ENCODE peak calls at places on chromosomes 6 and 20, in five cellular contexts. Q is uterus, L is esophagus muscularis mucosa, O is upper lobe of left lung, R is esophagus squamous epithelium. B is an unnamed sample.

GRCh38 chr6:55557176-55557575 is 21.8 kb downstream of the HMGCLL1 start:
- DNase-seq in Q (no peak), L (no peak), O (no peak), R (no peak), B (no peak)

GRCh38 chr20:62900052-62900691 is 26.1 kb downstream of the DIDO1 start:
- DNase-seq in Q (peak), L (no peak), O (peak), R (no peak), B (peak)

GRCh38 chr20:46009847-46010246 is 1.1 kb downstream of the MMP9 start:
- DNase-seq in Q (no peak), L (no peak), O (no peak), R (no peak), B (no peak)

GRCh38 chr6:128139519-128139918 is 238.7 kb upstream of the THEMIS start:
- DNase-seq in Q (no peak), L (no peak), O (no peak), R (no peak), B (no peak)

GRCh38 chr6:148892247-148892646 is 145.4 kb downstream of the UST start:
- DNase-seq in Q (no peak), L (no peak), O (no peak), R (no peak), B (no peak)

GRCh38 chr20:62484478-62484877 is 8.7 kb upstream of the GATA5 start:
- DNase-seq in Q (no peak), L (no peak), O (no peak), R (no peak), B (no peak)

GRCh38 chr20:62980970-62981369 is 25.8 kb downstream of the BHLHE23 start:
- DNase-seq in Q (no peak), L (no peak), O (no peak), R (no peak), B (no peak)

GRCh38 chr20:45781391-45781931 is 10.2 kb downstream of the WFDC3 start:
- DNase-seq in Q (no peak), L (no peak), O (peak), R (no peak), B (no peak)

GRCh38 chr6:44505751-44506150 is 118.2 kb downstream of the CDC5L start:
- DNase-seq in Q (no peak), L (no peak), O (no peak), R (no peak), B (peak)

GRCh38 chr6:139686308-139686707 is 311.9 kb upstream of the CITED2 start:
- DNase-seq in Q (peak), L (no peak), O (no peak), R (no peak), B (peak)

GRCh38 chr20:32231847-32232246 is 24.2 kb downstream of the POFUT1 start:
- DNase-seq in Q (no peak), L (no peak), O (no peak), R (no peak), B (no peak)

GRCh38 chr20:63966172-63966943 is 3.4 kb downstream of the ZNF512B start:
- DNase-seq in Q (no peak), L (no peak), O (no peak), R (no peak), B (no peak)

GRCh38 chr6:9360881-9361280 is 925.5 kb upstream of the SLC35B3 start:
- DNase-seq in Q (no peak), L (no peak), O (no peak), R (no peak), B (no peak)

GRCh38 chr6:170110201-170111140 is 180.4 kb downstream of the DLL1 start:
- DNase-seq in Q (no peak), L (no peak), O (peak), R (no peak), B (no peak)

GRCh38 chr6:71482742-71483141 is 194.1 kb downstream of the OGFRL1 start:
- DNase-seq in Q (no peak), L (no peak), O (no peak), R (no peak), B (no peak)

GRCh38 chr6:154579046-154579823 is 68.8 kb upstream of the CNKSR3 start:
- DNase-seq in Q (peak), L (peak), O (no peak), R (no peak), B (peak)

GRCh38 chr6:159098636-159099106 is 53.9 kb upstream of the TAGAP start:
- DNase-seq in Q (no peak), L (no peak), O (peak), R (no peak), B (peak)

GRCh38 chr6:158765509-158766068 is 53.6 kb downstream of the EZR start:
- DNase-seq in Q (no peak), L (no peak), O (no peak), R (no peak), B (no peak)

GRCh38 chr20:36366623-36367369 is 60.7 kb downstream of the DLGAP4 start:
- DNase-seq in Q (no peak), L (no peak), O (no peak), R (no peak), B (no peak)

GRCh38 chr6:117465691-117466090 is 16.8 kb upstream of the DCBLD1 start:
- DNase-seq in Q (no peak), L (no peak), O (no peak), R (no peak), B (no peak)

GRCh38 chr20:62214067-62214466 is 6.0 kb downstream of the HRH3 start:
- DNase-seq in Q (no peak), L (no peak), O (no peak), R (no peak), B (no peak)

GRCh38 chr6:165922309-165922794 is 245.3 kb downstream of the TBXT start:
- DNase-seq in Q (no peak), L (no peak), O (no peak), R (no peak), B (no peak)

GRCh38 chr6:165926378-165926777 is 241.3 kb downstream of the TBXT start:
- DNase-seq in Q (no peak), L (no peak), O (no peak), R (no peak), B (no peak)

GRCh38 chr6:165917576-165917975 is 250.1 kb downstream of the TBXT start:
- DNase-seq in Q (no peak), L (no peak), O (no peak), R (no peak), B (no peak)

GRCh38 chr6:165925474-165926156 is 242.0 kb downstream of the TBXT start:
- DNase-seq in Q (no peak), L (no peak), O (no peak), R (no peak), B (no peak)

GRCh38 chr6:165920896-165921671 is 246.6 kb downstream of the TBXT start:
- DNase-seq in Q (no peak), L (no peak), O (no peak), R (no peak), B (no peak)
- TF ChIP-seq POLR2A in Q (no peak), L (no peak), O (no peak), R (no peak), B (no peak)

DNA sequence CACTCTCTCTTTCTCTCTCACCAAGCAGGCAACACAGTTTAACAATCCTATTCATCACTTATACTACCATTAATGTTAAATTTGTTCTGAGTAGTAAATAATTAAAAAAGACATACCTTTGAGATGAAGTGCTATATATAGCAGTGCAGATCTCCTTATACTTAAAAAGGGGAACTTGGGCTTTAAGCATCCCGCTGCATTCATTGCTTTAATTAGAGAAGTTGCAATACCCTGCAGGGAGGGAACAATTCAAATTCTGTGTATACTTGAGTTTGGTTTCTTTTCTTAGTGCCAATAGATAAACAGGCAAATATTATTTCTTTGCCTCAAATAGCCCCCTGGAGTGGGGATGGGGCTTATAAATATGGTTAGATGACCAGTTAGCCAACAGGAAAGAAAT is 10.8 kb upstream of the ZBTB24 start:
- DNase-seq in Q (no peak), L (no peak), O (no peak), R (no peak), B (no peak)
- TF ChIP-seq CTCF in Q (no peak), L (no peak), O (no peak), R (no peak), B (no peak)

DNA sequence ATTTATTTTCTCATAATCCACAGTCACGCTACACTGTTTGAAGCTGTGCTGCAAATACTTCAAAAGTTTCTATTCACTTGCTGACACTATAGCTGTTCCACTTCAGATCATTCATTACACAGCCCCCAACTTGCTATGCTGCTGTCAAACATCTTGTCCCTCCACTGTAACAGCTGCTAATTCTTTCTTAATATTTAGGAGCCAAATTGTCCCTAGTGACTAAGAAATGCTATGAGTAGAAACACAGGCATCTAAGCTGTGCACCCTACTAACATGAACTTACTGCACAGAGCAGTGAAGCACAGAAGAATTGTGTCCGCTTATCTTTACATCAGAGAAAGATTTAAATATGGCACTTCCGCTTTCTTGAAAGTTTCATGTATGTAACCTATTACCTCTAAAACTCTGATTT is 91.3 kb downstream of the PDE10A start:
- DNase-seq in Q (no peak), L (no peak), O (no peak), R (no peak), B (no peak)
- H3K4me3 ChIP-seq in Q (no peak), L (no peak), O (no peak), R (no peak), B (no peak)

DNA sequence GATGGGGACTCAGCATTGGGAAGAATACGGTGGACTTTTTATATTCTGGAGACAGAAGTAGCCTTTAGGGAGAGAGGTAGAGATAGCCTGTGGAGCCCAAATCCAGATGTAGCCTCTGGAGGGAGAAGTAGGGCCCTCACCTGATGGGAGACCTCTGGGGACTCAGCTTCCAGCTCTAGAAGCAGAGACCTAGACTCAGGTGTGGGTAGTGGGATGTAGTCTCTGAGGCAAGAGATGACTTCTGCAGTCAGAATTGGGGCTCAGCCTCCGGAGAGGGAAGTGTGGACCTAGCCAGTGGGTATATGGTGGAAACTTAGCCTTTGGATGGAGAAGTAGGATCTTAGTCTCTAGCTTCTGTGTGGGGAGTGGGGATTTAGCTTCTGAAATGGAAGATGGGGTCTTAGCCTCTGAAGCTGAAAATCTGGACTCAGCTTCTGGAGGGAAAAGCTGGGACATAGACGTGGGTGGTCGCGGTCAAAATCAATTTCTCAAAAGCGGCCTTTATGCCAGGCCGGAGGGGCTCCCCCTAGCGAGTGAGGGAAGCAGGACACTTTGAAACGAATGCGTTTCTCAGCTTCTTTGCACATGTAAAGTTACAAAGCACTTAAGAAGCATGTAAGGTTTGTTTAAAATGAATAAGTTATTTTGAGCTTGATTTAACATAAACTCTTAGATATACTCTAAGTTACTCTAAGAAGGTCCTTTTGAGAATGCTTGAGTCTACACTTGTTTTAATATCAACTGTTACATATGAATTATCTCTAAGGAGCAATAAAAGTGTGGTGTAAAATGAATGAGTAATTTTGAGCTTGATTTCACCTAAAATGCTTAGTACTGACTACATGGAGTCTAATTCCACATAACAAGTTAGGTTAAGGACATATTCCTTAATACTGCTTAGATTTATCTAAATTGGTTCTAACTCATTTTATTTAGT is 12.9 kb upstream of the ZNF343 start:
- DNase-seq in Q (no peak), L (peak), O (no peak), R (no peak), B (no peak)
- TF ChIP-seq POLR2A in Q (no peak), L (no peak), O (no peak), R (no peak), B (no peak)

DNA sequence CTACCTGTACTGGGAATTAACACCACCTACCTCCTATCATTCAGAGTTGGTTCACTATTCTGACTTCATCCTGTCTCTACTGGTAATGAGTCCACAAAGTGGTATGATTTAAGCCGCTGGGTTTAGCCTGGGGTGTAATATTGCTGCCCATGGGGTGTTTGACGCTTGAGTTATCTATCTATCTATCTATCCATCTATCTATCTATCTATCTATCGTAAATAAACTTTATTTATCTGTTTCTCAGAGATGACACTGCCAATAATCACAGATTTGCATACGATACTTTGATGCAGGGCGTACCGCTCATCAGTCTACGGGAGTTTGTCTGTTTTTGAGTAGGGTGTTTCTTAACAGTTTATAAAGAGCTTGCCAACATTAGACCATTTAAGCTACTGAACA is 73.6 kb upstream of the ZNF184 start:
- DNase-seq in Q (no peak), L (no peak), O (no peak), R (no peak), B (no peak)
- TF ChIP-seq CTCF in Q (no peak), L (no peak), O (no peak), R (no peak), B (no peak)

GRCh38 chr6:85866373-85866740 is 223.7 kb upstream of the SYNCRIP start:
- DNase-seq in Q (peak), L (no peak), O (no peak), R (no peak), B (no peak)
- H3K4me3 ChIP-seq in Q (peak), L (peak), O (peak), R (peak), B (no peak)

GRCh38 chr6:134503542-134504281 is 185.8 kb upstream of the SGK1 start:
- DNase-seq in Q (no peak), L (no peak), O (no peak), R (no peak), B (no peak)

GRCh38 chr6:134506162-134506561 is 188.2 kb upstream of the SGK1 start:
- DNase-seq in Q (no peak), L (no peak), O (no peak), R (no peak), B (no peak)

GRCh38 chr6:134502614-134503541 is 185.0 kb upstream of the SGK1 start:
- DNase-seq in Q (no peak), L (no peak), O (no peak), R (no peak), B (no peak)
- TF ChIP-seq POLR2A in Q (no peak), L (no peak), O (no peak), R (no peak), B (no peak)

B was measured in lower leg skin.